ENCODE peak calls at places on chromosomes 3 and 15, in five cellular contexts. E is KBM-7, D is HuH-7, A is hippocampal formation, J is thoracic aorta. Z is an unnamed sample.

GRCh38 chr3:108437439-108437838 is 73.0 kb downstream of the MYH15 start:
- DNase-seq in E (no peak), D (no peak), A (no peak), J (no peak), Z (no peak)

GRCh38 chr3:56962200-56962599 is 98.3 kb upstream of the SPATA12 start:
- DNase-seq in E (no peak), D (no peak), A (no peak), J (no peak), Z (no peak)

GRCh38 chr3:10955694-10956453 is 36.7 kb upstream of the SLC6A1 start:
- DNase-seq in E (no peak), D (no peak), A (no peak), J (no peak), Z (no peak)

GRCh38 chr3:147420361-147421183 is 11.4 kb downstream of the ZIC1 start:
- DNase-seq in E (no peak), D (no peak), A (no peak), J (no peak), Z (no peak)

GRCh38 chr3:147210676-147211075 is 195.7 kb downstream of the ZIC4 start:
- DNase-seq in E (no peak), D (no peak), A (no peak), J (no peak), Z (no peak)

GRCh38 chr3:125433091-125433534 is 58.0 kb upstream of the ZNF148 start:
- DNase-seq in E (no peak), D (no peak), A (no peak), J (no peak), Z (no peak)

GRCh38 chr15:101266034-101266433 is 11.3 kb downstream of the SELENOS start:
- DNase-seq in E (no peak), D (no peak), A (no peak), J (no peak), Z (no peak)

GRCh38 chr3:196193738-196194541 is 17.3 kb downstream of the ZDHHC19 start:
- DNase-seq in E (no peak), D (no peak), A (no peak), J (no peak), Z (peak; percentile 61)

GRCh38 chr3:194212869-194213320 is 76.9 kb downstream of the HES1 start:
- DNase-seq in E (no peak), D (no peak), A (no peak), J (no peak), Z (no peak)

GRCh38 chr3:146334151-146334550 is 83.2 kb upstream of the PLSCR4 start:
- DNase-seq in E (no peak), D (no peak), A (no peak), J (no peak), Z (no peak)

GRCh38 chr15:66948294-66948693 is 117.1 kb upstream of the SMAD3 start:
- DNase-seq in E (no peak), D (no peak), A (no peak), J (no peak), Z (no peak)

GRCh38 chr3:147099076-147099475 is 307.3 kb downstream of the ZIC4 start:
- DNase-seq in E (no peak), D (no peak), A (no peak), J (no peak), Z (no peak)

GRCh38 chr3:139793408-139793807 is 115.6 kb upstream of the NMNAT3 start:
- DNase-seq in E (no peak), D (no peak), A (no peak), J (no peak), Z (no peak)

GRCh38 chr3:151795276-151795675 is 18.6 kb upstream of the AADAC start:
- DNase-seq in E (no peak), D (no peak), A (no peak), J (no peak), Z (no peak)

GRCh38 chr3:56823421-56823926 is 21.7 kb upstream of the ARHGEF3 start:
- DNase-seq in E (no peak), D (no peak), A (no peak), J (no peak), Z (no peak)

GRCh38 chr15:78620021-78620838 is 566 bp downstream of the CHRNA3 start:
- DNase-seq in E (peak; percentile 79), D (peak; percentile 80), A (no peak), J (no peak), Z (no peak)

GRCh38 chr15:66836476-66837030 is 134.5 kb downstream of the SMAD6 start:
- DNase-seq in E (no peak), D (no peak), A (no peak), J (no peak), Z (no peak)

GRCh38 chr3:55779543-55779942 is 292.4 kb upstream of the WNT5A start:
- DNase-seq in E (no peak), D (no peak), A (no peak), J (no peak), Z (no peak)

GRCh38 chr3:195583831-195584542 is at the start of gene APOD:
- DNase-seq in E (peak; percentile 70), D (no peak), A (peak; percentile 77), J (no peak), Z (no peak)

GRCh38 chr3:150005243-150006102 is 34.8 kb upstream of the PFN2 start:
- DNase-seq in E (peak; percentile 28), D (no peak), A (no peak), J (no peak), Z (peak; percentile 2)

GRCh38 chr15:81887913-81888312 is 157.9 kb downstream of the MEX3B start:
- DNase-seq in E (no peak), D (no peak), A (no peak), J (no peak), Z (no peak)

GRCh38 chr3:170862618-170863374 is 7.2 kb downstream of the RPL22L1 start:
- DNase-seq in E (peak; percentile 25), D (no peak), A (no peak), J (no peak), Z (no peak)

GRCh38 chr15:71532994-71533393 is 277.4 kb upstream of the NR2E3 start:
- DNase-seq in E (peak; percentile 55), D (peak; percentile 28), A (no peak), J (no peak), Z (peak; percentile 42)

GRCh38 chr3:184626942-184627341 is 65.4 kb downstream of the EPHB3 start:
- DNase-seq in E (no peak), D (no peak), A (no peak), J (no peak), Z (no peak)

GRCh38 chr3:188396251-188396650 is 242.3 kb downstream of the LPP start:
- DNase-seq in E (no peak), D (no peak), A (no peak), J (no peak), Z (no peak)

GRCh38 chr3:127730666-127731294 is 58.0 kb downstream of the ABTB1 start:
- DNase-seq in E (no peak), D (no peak), A (no peak), J (no peak), Z (no peak)

GRCh38 chr3:16402451-16402850 is 111.0 kb downstream of the RFTN1 start:
- DNase-seq in E (no peak), D (no peak), A (no peak), J (no peak), Z (no peak)

GRCh38 chr15:98292442-98293240 is 332.1 kb downstream of the ARRDC4 start:
- DNase-seq in E (peak; percentile 44), D (peak; percentile 82), A (peak; percentile 35), J (no peak), Z (peak; percentile 60)

GRCh38 chr15:90553248-90553745 is 23.6 kb downstream of the CRTC3 start:
- DNase-seq in E (no peak), D (no peak), A (no peak), J (no peak), Z (no peak)

GRCh38 chr15:64979252-64979710 is 10.4 kb downstream of the SPG21 start:
- DNase-seq in E (no peak), D (no peak), A (peak; percentile 14), J (no peak), Z (no peak)

GRCh38 chr15:66999046-66999557 is 66.3 kb upstream of the SMAD3 start:
- DNase-seq in E (no peak), D (no peak), A (no peak), J (no peak), Z (no peak)

GRCh38 chr3:4757056-4757948 is 221.9 kb upstream of the BHLHE40 start:
- DNase-seq in E (no peak), D (no peak), A (no peak), J (no peak), Z (no peak)

GRCh38 chr15:83292317-83292716 is 7.9 kb upstream of the BNC1 start:
- DNase-seq in E (no peak), D (no peak), A (no peak), J (no peak), Z (no peak)

GRCh38 chr3:18751514-18751913 is 326.4 kb upstream of the SATB1 start:
- DNase-seq in E (no peak), D (no peak), A (no peak), J (no peak), Z (no peak)

GRCh38 chr3:9787714-9788113 is 4.6 kb downstream of the TADA3 start:
- DNase-seq in E (no peak), D (no peak), A (no peak), J (no peak), Z (no peak)

GRCh38 chr15:98397411-98397810 is 250.9 kb upstream of the IGF1R start:
- DNase-seq in E (no peak), D (no peak), A (no peak), J (no peak), Z (no peak)

GRCh38 chr15:91853968-91854943 is 748 bp downstream of the SLCO3A1 start:
- DNase-seq in E (peak; percentile 34), D (no peak), A (peak; percentile 76), J (no peak), Z (peak; percentile 81)

Z was measured in NB4.